ENCODE peak calls at places on chromosomes 12 and 14, in nine cellular contexts. V, F, L, I, C, S, T, U and G are unnamed samples.

GRCh38 chr12:113949321-113950305 is 16.5 kb downstream of the RBM19 start:
- DNase-seq in V (no peak), F (no peak), L (no peak), I (no peak), C (no peak), S (no peak), T (no peak), U (no peak), G (no peak)

GRCh38 chr14:82667006-82667405 is 1133.4 kb upstream of the SEL1L start:
- DNase-seq in V (no peak), F (peak; percentile 32), L (no peak), I (no peak), C (peak; percentile 3), S (no peak), T (no peak), U (no peak), G (no peak)

GRCh38 chr12:93563807-93564538 is 8.5 kb upstream of the SOCS2 start:
- DNase-seq in V (no peak), F (no peak), L (peak; percentile 62), I (no peak), C (no peak), S (no peak), T (no peak), U (no peak), G (no peak)

GRCh38 chr12:31687101-31687527 is 27.6 kb downstream of the ETFBKMT start:
- DNase-seq in V (no peak), F (no peak), L (peak; percentile 80), I (no peak), C (no peak), S (no peak), T (no peak), U (no peak), G (no peak)

GRCh38 chr12:12718853-12719252 is 1.7 kb downstream of the CDKN1B start:
- DNase-seq in V (no peak), F (no peak), L (peak; percentile 63), I (peak; percentile 59), C (no peak), S (no peak), T (no peak), U (no peak), G (no peak)

GRCh38 chr12:44616385-44616784 is 259.7 kb downstream of the NELL2 start:
- DNase-seq in V (no peak), F (no peak), L (no peak), I (peak; percentile 62), C (no peak), S (no peak), T (no peak), U (no peak), G (no peak)

GRCh38 chr12:88854260-88854659 is 274.0 kb upstream of the KITLG start:
- DNase-seq in V (no peak), F (peak; percentile 75), L (no peak), I (no peak), C (peak; percentile 69), S (no peak), T (no peak), U (no peak), G (no peak)

GRCh38 chr12:45696049-45696448 is 33.5 kb upstream of the ARID2 start:
- DNase-seq in V (no peak), F (no peak), L (no peak), I (no peak), C (no peak), S (no peak), T (no peak), U (no peak), G (no peak)

GRCh38 chr14:21917699-21918436 is 244.2 kb upstream of the OR4E1 start:
- DNase-seq in V (no peak), F (no peak), L (peak; percentile 86), I (peak; percentile 49), C (peak; percentile 1), S (no peak), T (no peak), U (peak; percentile 16), G (no peak)

GRCh38 chr14:85625925-85626585 is 96.1 kb downstream of the FLRT2 start:
- DNase-seq in V (no peak), F (no peak), L (no peak), I (no peak), C (no peak), S (no peak), T (no peak), U (no peak), G (no peak)

GRCh38 chr14:70317091-70317968 is 42.2 kb downstream of the COX16 start:
- DNase-seq in V (no peak), F (no peak), L (no peak), I (no peak), C (no peak), S (no peak), T (no peak), U (no peak), G (no peak)

GRCh38 chr12:93025145-93026103 is 96.3 kb upstream of the EEA1 start:
- DNase-seq in V (no peak), F (peak; percentile 8), L (peak; percentile 59), I (peak; percentile 53), C (peak; percentile 52), S (no peak), T (no peak), U (no peak), G (no peak)

GRCh38 chr12:12505544-12506501 is 56.8 kb downstream of the DUSP16 start:
- DNase-seq in V (no peak), F (peak; percentile 49), L (peak; percentile 31), I (no peak), C (peak; percentile 80), S (no peak), T (no peak), U (no peak), G (no peak)

GRCh38 chr14:102594514-102595175 is 2.2 kb downstream of the RCOR1 start:
- DNase-seq in V (peak; percentile 60), F (no peak), L (peak; percentile 93), I (peak; percentile 68), C (peak; percentile 42), S (no peak), T (peak; percentile 81), U (no peak), G (peak; percentile 77)

GRCh38 chr14:93037354-93037753 is 78.4 kb downstream of the ITPK1 start:
- DNase-seq in V (no peak), F (no peak), L (no peak), I (no peak), C (no peak), S (no peak), T (no peak), U (no peak), G (no peak)

GRCh38 chr12:95418142-95418541 is 55.8 kb upstream of the METAP2 start:
- DNase-seq in V (no peak), F (no peak), L (no peak), I (no peak), C (no peak), S (no peak), T (no peak), U (no peak), G (no peak)

GRCh38 chr12:1796515-1797010 is 23.8 kb upstream of the LRTM2 start:
- DNase-seq in V (peak; percentile 22), F (no peak), L (no peak), I (no peak), C (no peak), S (no peak), T (no peak), U (peak; percentile 46), G (peak; percentile 73)